ENCODE peak calls at places on chromosome 17, in seven cellular contexts. V is neural progenitor cell, T is left ventricle myocardium inferior, L is heart right ventricle, S is IMR-90, I is ascending aorta, R is H1. Y is an unnamed sample.

GRCh38 chr17:4879591-4879990 is 19.7 kb upstream of the C17orf107 start:
- DNase-seq in S (no peak), T (no peak), V (no peak), R (no peak), L (no peak), I (no peak), Y (no peak)

GRCh38 chr17:38743556-38744171 is 4.5 kb downstream of the PCGF2 start:
- DNase-seq in L (no peak), S (no peak), I (no peak), V (no peak), T (no peak), R (no peak), Y (no peak)

GRCh38 chr17:63442549-63443035 is 3.5 kb downstream of the CYB561 start:
- DNase-seq in S (no peak), I (no peak), L (no peak), T (no peak), V (peak), R (no peak), Y (no peak)

GRCh38 chr17:50170662-50171370 is 5.0 kb downstream of the SGCA start:
- DNase-seq in L (no peak), I (no peak), R (no peak), T (no peak), S (no peak), V (no peak), Y (no peak)

GRCh38 chr17:17781591-17782424 is 55.0 kb downstream of the SREBF1 start:
- DNase-seq in L (peak), R (peak), S (peak), I (no peak), V (peak), T (peak), Y (peak)

GRCh38 chr17:55661359-55661758 is 61.3 kb downstream of the TMEM100 start:
- DNase-seq in I (no peak), L (no peak), T (no peak), V (no peak), R (no peak), S (no peak), Y (no peak)

GRCh38 chr17:20997711-20998570 is 44.9 kb downstream of the USP22 start:
- DNase-seq in R (peak), T (no peak), S (no peak), V (no peak), I (no peak), L (no peak), Y (peak)

GRCh38 chr17:80615311-80615710 is 70.7 kb downstream of the RPTOR start:
- DNase-seq in V (no peak), L (no peak), S (no peak), R (no peak), I (no peak), T (no peak), Y (no peak)

GRCh38 chr17:69268442-69269068 is 39.9 kb upstream of the ABCA10 start:
- DNase-seq in R (no peak), V (no peak), S (no peak), I (no peak), T (no peak), L (no peak), Y (no peak)

GRCh38 chr17:42133461-42134041 is 10.9 kb downstream of the HSPB9 start:
- DNase-seq in I (no peak), S (no peak), V (no peak), L (no peak), R (no peak), T (no peak), Y (no peak)
- H3K27ac ChIP-seq in I (peak), S (no peak), V (no peak), L (peak), R (no peak), T (peak), Y (no peak)

DNA sequence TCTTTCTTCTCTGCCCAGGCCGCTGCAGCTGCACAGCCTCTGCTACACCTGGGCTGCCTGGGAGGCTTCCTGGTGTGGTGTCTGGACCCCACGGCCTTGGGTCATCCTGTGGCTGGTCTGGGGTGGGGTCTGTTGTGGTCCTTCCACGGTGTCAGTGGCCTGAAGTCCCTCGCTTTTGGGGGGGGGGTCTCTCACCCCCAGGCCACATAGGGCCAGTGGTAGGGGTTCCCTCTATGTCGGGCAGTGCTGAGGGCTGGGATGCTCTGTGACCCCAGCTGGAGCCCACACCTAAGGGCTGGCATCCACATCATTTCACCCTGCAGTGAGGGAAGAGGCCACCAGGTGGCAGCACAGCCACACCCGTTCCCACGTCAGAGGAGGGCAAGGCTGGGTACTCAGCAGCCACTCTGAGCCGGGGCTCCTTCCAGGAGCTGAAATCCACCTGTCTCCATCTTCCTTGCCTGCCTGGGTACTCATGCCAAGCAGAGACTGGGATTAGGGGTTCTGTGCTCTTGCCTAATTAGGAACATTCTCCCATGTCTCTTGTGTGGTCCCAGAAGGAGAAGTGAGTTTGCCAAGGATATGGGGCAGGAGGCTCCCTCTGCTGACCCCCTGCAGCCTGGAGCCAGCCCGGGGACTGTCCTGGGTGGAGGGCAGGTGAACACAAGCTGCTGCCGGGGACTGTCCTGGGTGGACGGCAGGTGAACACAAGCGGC is 13.0 kb downstream of the ENGASE start:
- DNase-seq in V (peak), S (peak), I (no peak), L (peak), T (peak), R (peak), Y (peak)
- TF ChIP-seq CTCF in V (peak), S (peak), I (peak), L (peak), T (peak), R (peak), Y (peak)

GRCh38 chr17:57638284-57638683 is 106.8 kb downstream of the CCDC182 start:
- DNase-seq in S (no peak), T (no peak), L (no peak), V (no peak), R (no peak), I (no peak), Y (no peak)

GRCh38 chr17:57637668-57638010 is 107.5 kb downstream of the CCDC182 start:
- DNase-seq in T (no peak), V (no peak), S (no peak), R (no peak), L (no peak), I (no peak), Y (no peak)

GRCh38 chr17:57636985-57637667 is 108.0 kb downstream of the CCDC182 start:
- DNase-seq in T (no peak), S (peak), L (no peak), R (no peak), V (no peak), I (no peak), Y (no peak)

GRCh38 chr17:57634713-57635465 is 110.2 kb downstream of the CCDC182 start:
- DNase-seq in I (no peak), T (no peak), S (peak), L (no peak), V (no peak), R (no peak), Y (peak)

GRCh38 chr17:57636274-57636673 is 108.8 kb downstream of the CCDC182 start:
- DNase-seq in V (no peak), T (no peak), I (no peak), R (no peak), S (no peak), L (no peak), Y (no peak)
- H3K27ac ChIP-seq in V (no peak), T (no peak), I (no peak), R (no peak), S (no peak), L (no peak), Y (no peak)

GRCh38 chr17:6420173-6420641 is 14.7 kb downstream of the AIPL1 start:
- DNase-seq in R (peak), S (peak), V (peak), I (no peak), L (no peak), T (no peak), Y (no peak)
- TF ChIP-seq CTCF in R (peak), S (peak), V (peak), I (no peak), L (peak), T (peak), Y (no peak)

GRCh38 chr17:838486-838885 is 56.3 kb downstream of the MRM3 start:
- DNase-seq in L (no peak), R (no peak), I (no peak), V (no peak), T (no peak), S (no peak), Y (no peak)

GRCh38 chr17:834136-834535 is 52.0 kb downstream of the MRM3 start:
- DNase-seq in L (no peak), S (no peak), V (no peak), R (no peak), I (no peak), T (no peak), Y (no peak)

GRCh38 chr17:830950-831349 is 48.8 kb downstream of the MRM3 start:
- DNase-seq in R (no peak), L (no peak), S (no peak), T (no peak), V (no peak), I (no peak), Y (no peak)

GRCh38 chr17:836154-836553 is 54.0 kb downstream of the MRM3 start:
- DNase-seq in I (no peak), L (peak), V (no peak), T (no peak), R (no peak), S (no peak), Y (no peak)

DNA sequence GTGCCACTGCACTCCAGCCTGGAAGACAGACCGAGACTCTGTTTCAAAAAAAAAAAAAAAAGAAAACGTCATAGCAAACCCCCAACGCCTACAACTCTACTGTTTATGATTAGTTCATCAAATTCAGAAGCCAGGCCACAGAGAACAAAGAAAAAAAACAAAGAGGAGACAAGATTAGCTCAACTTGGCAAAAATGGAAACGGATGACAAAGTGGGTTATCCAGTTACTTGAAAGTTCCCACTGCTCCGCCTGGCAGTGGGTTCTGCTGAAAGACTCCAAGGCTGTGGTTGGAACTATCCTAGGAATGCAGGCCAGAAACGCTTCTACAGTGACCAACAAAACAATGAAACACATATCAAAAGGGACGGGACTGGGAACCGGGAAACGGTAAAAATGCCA is 53.1 kb downstream of the MRM3 start:
- DNase-seq in V (peak), L (no peak), S (peak), T (no peak), R (no peak), I (no peak), Y (peak)
- H3K27ac ChIP-seq in V (no peak), L (no peak), S (no peak), T (no peak), R (no peak), I (no peak), Y (no peak)

GRCh38 chr17:83067718-83068261 is 11.6 kb upstream of the METRNL start:
- DNase-seq in I (no peak), T (peak), R (peak), V (peak), S (peak), L (no peak), Y (peak)
- TF ChIP-seq CTCF in I (no peak), T (no peak), R (no peak), V (no peak), S (peak), L (no peak), Y (no peak)

GRCh38 chr17:76532072-76532651 is 5.3 kb downstream of the CYGB start:
- DNase-seq in S (peak), I (no peak), V (no peak), T (no peak), R (no peak), L (no peak), Y (no peak)
- H3K27ac ChIP-seq in S (no peak), I (no peak), V (no peak), T (peak), R (no peak), L (peak), Y (no peak)

Y was measured in tibial artery.